ENCODE peak calls at places on chromosomes 5 and 9, in five cellular contexts. Q is fibroblast of pulmonary artery, C is HCT116, H is lower leg skin, O is AG04450. L is an unnamed sample.

GRCh38 chr5:89729623-89730390 is 679.7 kb downstream of the CETN3 start:
- DNase-seq in O (no peak), H (no peak), Q (no peak), C (peak), L (no peak)

GRCh38 chr5:88172847-88173758 is 95.5 kb downstream of the TMEM161B start:
- DNase-seq in C (no peak), H (no peak), O (no peak), Q (no peak), L (no peak)

GRCh38 chr9:33133186-33133585 is 34.0 kb downstream of the B4GALT1 start:
- DNase-seq in O (no peak), C (no peak), Q (no peak), H (peak), L (no peak)

GRCh38 chr5:68576805-68577204 is 361.2 kb downstream of the PIK3R1 start:
- DNase-seq in C (no peak), O (no peak), Q (no peak), H (no peak), L (no peak)

GRCh38 chr9:127308559-127309429 is 44.2 kb downstream of the GARNL3 start:
- DNase-seq in H (no peak), O (no peak), C (no peak), Q (peak), L (no peak)

GRCh38 chr5:54643679-54644078 is 126.1 kb downstream of the SNX18 start:
- DNase-seq in C (peak), Q (peak), O (no peak), H (no peak), L (no peak)

GRCh38 chr5:114116981-114117380 is 244.9 kb upstream of the KCNN2 start:
- DNase-seq in Q (no peak), O (no peak), C (no peak), H (no peak), L (no peak)

GRCh38 chr9:4228606-4229005 is 71.3 kb downstream of the GLIS3 start:
- DNase-seq in Q (peak), C (no peak), O (no peak), H (no peak), L (no peak)

GRCh38 chr9:114117996-114118830 is 19.1 kb upstream of the KIF12 start:
- DNase-seq in Q (no peak), H (no peak), O (no peak), C (no peak), L (no peak)

GRCh38 chr5:154365823-154366222 is 80.0 kb upstream of the SAP30L start:
- DNase-seq in O (no peak), H (no peak), Q (peak), C (no peak), L (no peak)

GRCh38 chr9:19699757-19700156 is 89.1 kb downstream of the SLC24A2 start:
- DNase-seq in O (no peak), Q (no peak), H (no peak), C (no peak), L (no peak)

GRCh38 chr9:87435189-87435880 is 62.3 kb upstream of the DAPK1 start:
- DNase-seq in Q (no peak), C (no peak), H (no peak), O (no peak), L (no peak)

GRCh38 chr9:85013703-85014102 is 344.2 kb downstream of the NTRK2 start:
- DNase-seq in H (no peak), O (no peak), C (no peak), Q (no peak), L (no peak)

GRCh38 chr5:112420111-112420864 is 1.2 kb upstream of the EPB41L4A start:
- DNase-seq in C (peak), O (no peak), H (peak), Q (peak), L (peak)

GRCh38 chr5:16726538-16726946 is 109.7 kb upstream of the RETREG1 start:
- DNase-seq in O (no peak), C (no peak), Q (peak), H (no peak), L (no peak)

GRCh38 chr5:116763987-116764866 is 189.6 kb upstream of the SEMA6A start:
- DNase-seq in O (no peak), C (no peak), Q (no peak), H (no peak), L (no peak)

GRCh38 chr5:127400946-127401670 is 110.5 kb downstream of the MEGF10 start:
- DNase-seq in C (no peak), O (no peak), Q (no peak), H (no peak), L (no peak)

GRCh38 chr5:151745071-151745705 is 13.2 kb downstream of the ATOX1 start:
- DNase-seq in O (peak), H (peak), C (peak), Q (peak), L (no peak)

GRCh38 chr5:180611140-180611850 is 20.0 kb upstream of the SCGB3A1 start:
- DNase-seq in H (no peak), C (no peak), Q (no peak), O (no peak), L (no peak)

GRCh38 chr9:73079326-73079725 is 72.3 kb upstream of the ANXA1 start:
- DNase-seq in Q (no peak), C (peak), H (no peak), O (no peak), L (no peak)

GRCh38 chr5:79143684-79144379 is 32.2 kb downstream of the BHMT start:
- DNase-seq in C (peak), Q (peak), H (no peak), O (no peak), L (no peak)

GRCh38 chr5:161096006-161096405 is 244.0 kb upstream of the ATP10B start:
- DNase-seq in C (no peak), Q (no peak), O (no peak), H (no peak), L (no peak)

GRCh38 chr9:113352411-113352810 is 3.1 kb downstream of the BSPRY start:
- DNase-seq in H (no peak), O (no peak), C (no peak), Q (no peak), L (no peak)

GRCh38 chr9:78023003-78023741 is 8.4 kb downstream of the GNAQ start:
- DNase-seq in O (peak), Q (peak), H (no peak), C (no peak), L (no peak)

GRCh38 chr9:134049236-134049635 is 18.6 kb downstream of the BRD3 start:
- DNase-seq in Q (no peak), C (no peak), O (no peak), H (no peak), L (no peak)

GRCh38 chr5:142280066-142281011 is 44.5 kb downstream of the SPRY4 start:
- DNase-seq in H (peak), Q (peak), C (no peak), O (no peak), L (peak)

GRCh38 chr9:134602547-134603362 is 38.8 kb upstream of the COL5A1 start:
- DNase-seq in O (peak), H (peak), Q (peak), C (peak), L (peak)

GRCh38 chr9:36876056-36876455 is 158.0 kb downstream of the PAX5 start:
- DNase-seq in Q (no peak), C (no peak), O (no peak), H (no peak), L (no peak)

GRCh38 chr9:121609845-121610637 is 41.4 kb upstream of the DAB2IP start:
- DNase-seq in Q (peak), H (peak), O (peak), C (peak), L (peak)

GRCh38 chr9:35112257-35113020 is 3.2 kb downstream of the ATOSB start:
- DNase-seq in Q (peak), H (peak), O (no peak), C (no peak), L (no peak)

GRCh38 chr5:133373121-133373870 is 239.0 kb downstream of the FSTL4 start:
- DNase-seq in H (no peak), Q (no peak), O (no peak), C (no peak), L (no peak)

GRCh38 chr9:88920645-88921044 is 70.6 kb upstream of the S1PR3 start:
- DNase-seq in O (no peak), C (no peak), Q (no peak), H (no peak), L (no peak)

GRCh38 chr9:130140701-130141100 is 31.5 kb upstream of the NCS1 start:
- DNase-seq in O (no peak), H (no peak), C (no peak), Q (no peak), L (no peak)

GRCh38 chr5:2302169-2302568 is 419.4 kb upstream of the IRX4 start:
- DNase-seq in H (no peak), C (no peak), Q (no peak), O (no peak), L (no peak)

DNA sequence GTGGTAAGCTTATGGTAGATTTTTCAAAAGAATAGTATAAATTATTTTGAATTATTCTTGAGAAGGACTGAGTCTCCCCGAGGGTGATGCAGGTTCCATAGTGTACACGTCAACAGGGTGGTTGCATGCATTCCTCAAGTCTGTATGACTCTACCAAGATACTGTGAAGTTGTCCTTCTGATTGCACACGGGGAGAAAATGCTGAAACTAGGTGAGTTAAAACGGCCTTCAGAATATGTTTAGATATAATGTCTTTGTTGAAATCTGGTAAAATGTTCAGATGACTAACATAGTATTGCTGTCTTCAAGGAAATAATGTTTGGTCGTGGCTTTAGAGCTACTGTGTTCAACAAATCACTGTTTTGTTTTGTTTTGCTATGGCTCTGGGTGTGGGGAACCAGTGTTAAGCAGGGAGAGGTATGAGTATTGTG is 22.4 kb upstream of the TNFAIP8 start:
- DNase-seq in C (no peak), Q (no peak), H (no peak), O (no peak), L (no peak)
- H3K4me3 ChIP-seq in C (no peak), Q (no peak), H (no peak), O (no peak), L (no peak)

DNA sequence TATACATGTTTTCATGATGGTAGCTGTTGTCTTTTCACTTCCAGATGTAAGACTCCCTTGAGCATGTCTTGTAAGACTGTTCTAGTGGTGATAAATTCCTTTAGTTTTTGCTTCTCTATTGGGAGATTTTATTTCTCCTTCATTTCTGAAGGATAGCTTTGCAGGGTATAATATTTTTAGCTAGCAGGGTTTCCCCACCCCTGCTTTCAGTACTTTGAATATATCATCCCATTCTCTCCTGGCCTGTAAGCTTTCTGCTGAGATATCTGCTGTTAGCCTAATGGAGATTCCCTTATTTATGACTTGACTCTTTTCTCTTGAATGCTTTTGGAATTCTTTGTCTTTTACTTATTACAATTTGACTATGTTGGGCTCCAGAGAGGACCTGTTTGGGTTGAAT is 211.0 kb downstream of the GDNF start:
- DNase-seq in C (no peak), O (no peak), Q (no peak), H (no peak), L (no peak)
- TF ChIP-seq CTCF in C (no peak), O (no peak), Q (no peak), H (no peak), L (no peak)

GRCh38 chr5:177430146-177430951 is 3.9 kb downstream of the GRK6 start:
- DNase-seq in Q (no peak), C (no peak), H (peak), O (no peak), L (peak)
- H3K4me3 ChIP-seq in Q (no peak), C (no peak), H (no peak), O (no peak), L (no peak)

GRCh38 chr9:103789686-103790085 is 304.4 kb upstream of the SMC2 start:
- DNase-seq in H (no peak), Q (peak), C (no peak), O (no peak), L (no peak)
- TF ChIP-seq CTCF in H (no peak), Q (peak), C (peak), O (no peak), L (peak)

GRCh38 chr9:124024107-124024506 is 12.5 kb downstream of the LHX2 start:
- DNase-seq in C (no peak), H (no peak), Q (no peak), O (no peak), L (no peak)

GRCh38 chr9:124020520-124021384 is 9.2 kb downstream of the LHX2 start:
- DNase-seq in Q (no peak), H (no peak), C (no peak), O (no peak), L (no peak)

GRCh38 chr9:124019771-124020519 is 8.4 kb downstream of the LHX2 start:
- DNase-seq in Q (no peak), H (no peak), O (no peak), C (no peak), L (no peak)

GRCh38 chr9:124021385-124021769 is 9.8 kb downstream of the LHX2 start:
- DNase-seq in C (no peak), O (no peak), H (no peak), Q (no peak), L (no peak)

DNA sequence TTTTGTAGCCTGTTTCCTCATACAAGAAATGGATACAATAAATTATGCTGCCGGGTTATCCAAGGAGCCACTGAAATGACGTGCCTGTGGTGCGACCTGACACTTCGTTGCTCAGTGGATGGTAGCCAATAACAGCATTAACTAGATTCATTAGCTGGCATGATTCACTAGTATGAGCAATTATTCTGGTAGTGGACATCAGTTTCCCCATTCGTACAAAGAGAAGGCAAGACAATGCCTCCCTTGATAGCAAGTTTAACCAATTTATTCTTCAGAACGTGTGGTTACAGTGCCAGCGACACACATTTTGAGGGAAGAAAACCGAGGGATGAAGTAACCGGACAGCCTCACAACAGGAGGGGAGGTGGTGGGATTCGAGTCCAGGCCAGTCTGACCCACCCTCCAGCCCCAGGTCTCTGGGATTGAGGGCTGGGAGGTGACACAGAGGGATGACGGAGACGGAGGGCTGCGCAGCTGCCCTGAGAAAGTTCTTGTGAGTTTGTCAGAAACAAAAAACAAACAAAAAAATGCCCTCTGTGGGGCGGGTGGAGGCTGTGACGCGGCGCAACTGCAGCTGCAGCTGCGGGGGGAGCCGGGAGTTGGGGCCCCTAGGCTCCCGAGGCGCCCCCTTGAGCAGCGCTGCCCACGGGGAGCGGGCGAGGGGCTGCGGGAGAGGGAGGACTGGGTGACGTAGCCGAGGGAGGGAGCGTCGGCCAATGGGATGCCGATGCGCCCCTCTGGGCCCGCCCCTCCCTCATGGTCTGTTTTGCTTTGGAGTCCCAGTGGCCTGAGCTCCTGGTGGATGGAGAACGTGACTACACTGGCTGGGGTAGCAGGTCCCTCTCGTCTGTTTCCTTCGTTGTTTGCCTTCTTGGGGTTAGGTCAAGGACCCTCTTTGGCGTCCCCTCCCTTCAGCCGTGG is 10.9 kb downstream of the LHX2 start:
- DNase-seq in H (no peak), C (no peak), O (no peak), Q (no peak), L (peak)
- H3K4me3 ChIP-seq in H (no peak), C (no peak), O (no peak), Q (no peak), L (peak)